ENCODE peak calls at places on chromosomes 2 and 18, in four cellular contexts. D, A, Z and H are unnamed samples.
A peak's percentile ranks its signal among the peaks of the same experiment; 100 is the strongest.

GRCh38 chr2:5145801-5146200 is 546.4 kb upstream of the SOX11 start:
- DNase-seq in D (no peak), A (no peak), Z (no peak), H (no peak)

GRCh38 chr2:100733344-100734187 is 86.4 kb upstream of the NPAS2 start:
- DNase-seq in D (no peak), A (no peak), Z (peak; percentile 37), H (peak; percentile 16)

GRCh38 chr2:173511357-173511756 is 156.7 kb downstream of the CDCA7 start:
- DNase-seq in D (no peak), A (no peak), Z (no peak), H (no peak)

GRCh38 chr18:55997156-55997561 is 409.2 kb upstream of the TCF4 start:
- DNase-seq in D (no peak), A (no peak), Z (no peak), H (no peak)

GRCh38 chr2:18411571-18411970 is 148.9 kb downstream of the RDH14 start:
- DNase-seq in D (no peak), A (no peak), Z (no peak), H (no peak)

GRCh38 chr2:176751314-176751713 is 461.3 kb upstream of the HNRNPA3 start:
- DNase-seq in D (no peak), A (no peak), Z (no peak), H (no peak)

GRCh38 chr18:53416985-53417384 is 807.5 kb downstream of the MBD2 start:
- DNase-seq in D (no peak), A (no peak), Z (no peak), H (no peak)

GRCh38 chr2:78686754-78687153 is 338.7 kb upstream of the REG3G start:
- DNase-seq in D (no peak), A (no peak), Z (no peak), H (no peak)

GRCh38 chr2:181813963-181814565 is 77.5 kb upstream of the ITPRID2 start:
- DNase-seq in D (no peak), A (no peak), Z (no peak), H (no peak)

GRCh38 chr2:97702731-97703470 is 10.5 kb upstream of the ZAP70 start:
- DNase-seq in D (no peak), A (no peak), Z (no peak), H (no peak)

GRCh38 chr2:48205137-48205798 is 299.0 kb upstream of the FBXO11 start:
- DNase-seq in D (no peak), A (peak; percentile 48), Z (peak; percentile 97), H (no peak)

DNA sequence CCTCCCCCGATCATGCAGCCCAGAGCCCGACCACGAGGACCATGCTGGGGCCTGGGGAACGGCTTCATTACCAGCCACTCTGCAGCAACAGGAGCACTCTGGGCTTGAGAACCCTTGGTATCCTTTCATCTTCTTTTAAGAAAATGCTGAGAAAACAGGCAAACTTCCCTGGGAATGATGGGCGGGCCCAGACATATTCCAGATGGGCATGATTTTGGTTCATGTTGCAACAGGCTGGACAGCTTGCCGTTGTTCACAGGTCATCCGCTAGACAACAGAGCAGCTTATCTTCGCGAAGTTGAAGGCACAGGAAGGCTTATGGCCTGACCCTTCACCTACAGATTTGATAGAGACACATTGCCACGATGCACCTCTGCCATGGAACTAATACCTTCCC is 121.0 kb downstream of the KLHL29 start:
- DNase-seq in D (no peak), A (no peak), Z (no peak), H (no peak)
- TF ChIP-seq TCF7 in D (no peak), A (no peak), Z (no peak), H (no peak)

DNA sequence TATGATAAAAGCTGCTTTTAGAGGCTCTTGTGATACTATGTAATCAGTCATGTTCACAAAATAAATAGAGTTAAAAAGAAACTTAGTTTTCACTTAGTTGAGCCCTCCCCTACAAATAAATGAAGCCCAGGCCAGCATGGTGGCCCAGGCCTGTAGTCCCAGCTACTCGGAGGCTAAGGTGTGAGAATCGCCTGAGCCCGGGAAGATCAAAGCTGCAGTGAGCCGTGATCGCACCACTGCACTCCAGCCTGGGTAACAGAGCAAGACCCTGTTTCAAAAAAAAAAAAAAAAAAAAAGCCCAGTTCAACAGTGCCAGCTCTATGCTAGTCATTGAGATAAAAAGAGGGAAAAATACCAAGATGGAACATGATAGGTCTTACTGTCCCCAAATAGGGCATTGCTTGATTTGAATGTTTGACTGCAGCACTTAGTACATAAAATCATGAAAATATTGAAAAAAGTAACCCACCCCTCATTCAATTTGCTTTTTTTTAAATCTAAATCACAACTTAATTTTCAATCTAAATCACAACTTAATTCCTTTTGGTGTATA is 1.5 kb downstream of the ASNSD1 start:
- DNase-seq in D (no peak), A (no peak), Z (no peak), H (no peak)
- TF ChIP-seq TCF7 in D (no peak), A (peak; percentile 67), Z (peak; percentile 22), H (no peak)

DNA sequence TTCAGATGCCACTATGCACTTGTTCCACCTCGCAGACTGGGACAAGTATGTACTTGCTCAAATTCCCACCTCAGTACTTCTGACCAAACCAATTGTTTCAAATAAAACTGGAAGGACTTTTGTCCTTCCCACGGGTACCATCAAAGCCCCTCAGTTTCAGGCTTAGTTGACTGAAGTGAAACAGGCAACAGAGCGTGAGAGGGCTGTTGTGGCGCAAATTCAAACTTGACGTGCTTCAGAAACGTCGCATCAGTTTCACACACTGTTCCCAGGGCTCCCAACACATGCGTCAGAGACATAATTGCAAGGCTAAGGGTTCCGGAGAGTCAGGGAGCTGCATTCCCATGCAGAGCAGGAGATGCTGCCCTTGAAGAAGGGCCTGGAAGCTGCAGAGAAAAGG is 33.7 kb downstream of the RNF152 start:
- DNase-seq in D (no peak), A (no peak), Z (no peak), H (no peak)
- TF ChIP-seq TCF7 in D (no peak), A (no peak), Z (no peak), H (no peak)

GRCh38 chr2:169393068-169393590 is 30.8 kb upstream of the LRP2 start:
- DNase-seq in D (no peak), A (peak; percentile 32), Z (no peak), H (no peak)

GRCh38 chr2:169386621-169387235 is 24.4 kb upstream of the LRP2 start:
- DNase-seq in D (no peak), A (no peak), Z (no peak), H (no peak)

GRCh38 chr2:169395821-169396374 is 33.6 kb upstream of the LRP2 start:
- DNase-seq in D (no peak), A (no peak), Z (no peak), H (no peak)

GRCh38 chr2:169388161-169388560 is 25.8 kb upstream of the LRP2 start:
- DNase-seq in D (no peak), A (no peak), Z (no peak), H (no peak)

DNA sequence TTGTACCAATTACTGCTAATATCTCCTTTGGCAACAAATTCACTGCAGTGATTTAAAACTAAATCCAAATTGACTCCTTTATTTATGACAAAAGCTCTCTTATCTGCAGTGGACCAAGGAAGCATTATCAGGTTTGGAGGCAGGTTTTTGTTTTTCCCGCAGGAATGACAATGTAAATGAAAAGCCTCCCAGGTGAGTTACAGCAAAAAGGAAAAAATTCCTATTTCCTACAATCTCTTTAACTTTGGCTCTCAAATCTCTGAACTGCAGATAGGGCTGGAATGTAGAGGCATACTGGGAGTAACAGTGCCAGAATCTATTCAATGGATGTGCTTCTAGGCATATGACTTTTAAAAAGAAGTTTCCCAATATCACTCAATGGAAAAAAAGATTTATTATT is 28.9 kb upstream of the LRP2 start:
- DNase-seq in D (no peak), A (no peak), Z (no peak), H (no peak)
- TF ChIP-seq TCF7 in D (no peak), A (no peak), Z (no peak), H (no peak)

GRCh38 chr18:79629606-79630005 is 50.0 kb upstream of the CTDP1 start:
- DNase-seq in D (no peak), A (no peak), Z (no peak), H (no peak)
- TF ChIP-seq TCF7 in D (no peak), A (no peak), Z (no peak), H (no peak)

DNA sequence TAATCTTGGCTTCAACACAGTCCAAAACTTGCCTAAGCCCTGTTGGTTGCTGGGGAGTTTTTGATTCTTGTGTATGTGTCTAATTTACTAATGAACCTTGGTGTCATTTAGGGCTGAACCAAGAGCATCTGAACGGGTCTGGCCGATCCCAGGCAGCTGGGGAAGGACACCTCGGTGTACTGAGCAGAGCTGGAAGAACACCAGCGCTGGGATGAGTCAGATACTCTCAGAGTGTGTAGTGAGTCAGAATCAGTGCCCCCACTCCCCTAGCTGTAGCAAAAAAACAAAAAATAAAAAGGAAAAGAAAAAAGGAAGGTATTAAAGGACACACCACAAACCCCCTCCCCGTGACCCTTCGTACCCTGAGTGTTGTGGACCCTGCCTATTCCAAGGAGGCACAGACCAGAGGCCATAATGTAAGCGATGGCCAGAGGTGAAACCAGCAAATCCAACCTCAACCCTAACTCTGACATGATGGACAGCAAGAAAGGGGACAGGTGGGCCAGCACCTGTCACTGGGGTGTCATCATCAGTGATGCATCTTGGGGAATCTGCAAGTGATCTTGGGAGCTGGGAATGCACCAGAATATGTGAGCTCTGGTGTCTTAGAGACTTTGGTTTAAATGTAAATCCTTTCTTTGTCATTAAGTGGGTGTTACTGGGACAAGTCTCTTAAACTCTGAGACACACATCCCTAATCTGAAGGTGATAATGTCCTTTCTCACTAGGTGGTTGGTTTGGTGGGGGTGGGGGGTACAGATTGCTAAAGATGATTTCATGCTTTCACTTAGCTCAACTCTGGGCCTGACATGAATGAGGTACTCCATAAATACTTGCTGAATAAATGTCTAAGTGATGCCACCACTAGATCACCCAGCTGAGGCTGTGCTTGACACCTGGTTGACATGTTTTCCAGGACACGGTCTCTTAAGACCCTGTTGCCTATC is 34.2 kb upstream of the NCOA1 start:
- DNase-seq in D (peak; percentile 78), A (no peak), Z (no peak), H (no peak)
- TF ChIP-seq TCF7 in D (no peak), A (no peak), Z (no peak), H (no peak)

GRCh38 chr2:122114421-122114820 is 359.0 kb downstream of the TSN start:
- DNase-seq in D (no peak), A (no peak), Z (no peak), H (no peak)
- TF ChIP-seq TCF7 in D (no peak), A (no peak), Z (no peak), H (no peak)